ENCODE peak calls at places on chromosomes 3 and 15, in six cellular contexts. G is fibroblast of lung, M is GM12865, A is aorta, U is fibroblast of mammary gland, B is thoracic aorta. C is an unnamed sample.

GRCh38 chr3:112074616-112075497 is 11.3 kb upstream of the C3orf52 start:
- DNase-seq in B (no peak), U (peak), M (peak), G (peak), A (no peak), C (no peak)

GRCh38 chr3:33718595-33718907 is 497 bp upstream of the CLASP2 start:
- DNase-seq in U (no peak), B (no peak), A (no peak), M (no peak), G (no peak), C (no peak)

GRCh38 chr3:10957976-10958749 is 34.4 kb upstream of the SLC6A1 start:
- DNase-seq in M (no peak), A (no peak), U (no peak), G (no peak), B (no peak), C (no peak)

GRCh38 chr15:40108061-40108854 is 421 bp downstream of the BMF start:
- DNase-seq in A (peak), M (peak), B (peak), G (peak), U (peak), C (peak)

GRCh38 chr3:118817748-118818165 is 216.9 kb downstream of the IGSF11 start:
- DNase-seq in A (no peak), U (peak), M (peak), G (peak), B (no peak), C (no peak)

GRCh38 chr15:93007994-93008393 is 81.0 kb downstream of the RGMA start:
- DNase-seq in U (no peak), B (no peak), M (no peak), G (no peak), A (no peak), C (no peak)

GRCh38 chr3:190532626-190533155 is 18.8 kb downstream of the IL1RAP start:
- DNase-seq in U (no peak), M (no peak), G (no peak), A (no peak), B (no peak), C (no peak)

GRCh38 chr3:64631951-64632350 is 55.8 kb downstream of the ADAMTS9 start:
- DNase-seq in U (no peak), G (no peak), B (no peak), A (no peak), M (no peak), C (no peak)

GRCh38 chr3:108608750-108609149 is 19.2 kb downstream of the DZIP3 start:
- DNase-seq in G (no peak), M (no peak), A (no peak), U (no peak), B (no peak), C (no peak)
- H3K4me3 ChIP-seq in G (no peak), M (no peak), A (no peak), U (no peak), B (no peak), C (no peak)

GRCh38 chr15:31483053-31483923 is 156.7 kb downstream of the KLF13 start:
- DNase-seq in B (no peak), G (no peak), A (no peak), U (no peak), M (peak), C (no peak)
- H3K4me3 ChIP-seq in B (peak), G (no peak), A (no peak), U (no peak), M (peak), C (no peak)

GRCh38 chr3:57165637-57166036 is 484 bp upstream of the IL17RD start:
- DNase-seq in B (no peak), G (no peak), A (no peak), U (no peak), M (no peak), C (no peak)
- H3K4me3 ChIP-seq in B (peak), G (no peak), A (no peak), U (no peak), M (peak), C (no peak)

DNA sequence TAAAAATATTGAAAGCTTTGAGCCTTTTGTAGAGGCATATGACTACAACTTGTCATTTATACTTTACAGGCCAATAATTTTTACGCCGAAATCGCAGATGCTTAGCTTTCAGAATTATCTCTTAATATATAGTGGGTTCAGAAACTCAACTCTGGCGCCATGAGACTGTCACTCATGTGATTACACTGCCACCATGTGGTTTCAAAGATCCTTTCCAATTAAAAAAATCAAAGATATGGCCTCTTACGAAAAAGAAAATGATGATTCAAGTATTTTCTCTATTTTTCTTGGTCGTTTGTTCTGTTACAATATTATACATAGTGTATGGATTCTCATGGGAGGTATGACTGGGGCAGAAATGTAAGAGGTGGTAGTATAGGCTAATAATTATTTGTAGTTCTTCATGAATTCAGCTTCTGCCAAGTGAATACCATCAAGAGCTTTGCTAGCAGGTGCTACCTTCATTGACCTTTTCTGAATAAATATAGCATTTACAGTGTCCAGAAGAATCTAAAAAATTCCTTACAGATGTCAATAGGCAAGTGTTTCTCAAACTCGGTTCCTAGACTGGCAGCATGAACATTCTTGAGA is 751.7 kb upstream of the GOLIM4 start:
- DNase-seq in A (no peak), G (peak), M (peak), B (no peak), U (peak), C (no peak)
- H3K4me3 ChIP-seq in A (no peak), G (no peak), M (no peak), B (peak), U (no peak), C (no peak)

GRCh38 chr15:60840306-60840702 is 361.4 kb upstream of the ICE2 start:
- DNase-seq in M (no peak), U (peak), B (no peak), A (no peak), G (no peak), C (no peak)
- H3K4me3 ChIP-seq in M (no peak), U (no peak), B (no peak), A (no peak), G (no peak), C (no peak)

DNA sequence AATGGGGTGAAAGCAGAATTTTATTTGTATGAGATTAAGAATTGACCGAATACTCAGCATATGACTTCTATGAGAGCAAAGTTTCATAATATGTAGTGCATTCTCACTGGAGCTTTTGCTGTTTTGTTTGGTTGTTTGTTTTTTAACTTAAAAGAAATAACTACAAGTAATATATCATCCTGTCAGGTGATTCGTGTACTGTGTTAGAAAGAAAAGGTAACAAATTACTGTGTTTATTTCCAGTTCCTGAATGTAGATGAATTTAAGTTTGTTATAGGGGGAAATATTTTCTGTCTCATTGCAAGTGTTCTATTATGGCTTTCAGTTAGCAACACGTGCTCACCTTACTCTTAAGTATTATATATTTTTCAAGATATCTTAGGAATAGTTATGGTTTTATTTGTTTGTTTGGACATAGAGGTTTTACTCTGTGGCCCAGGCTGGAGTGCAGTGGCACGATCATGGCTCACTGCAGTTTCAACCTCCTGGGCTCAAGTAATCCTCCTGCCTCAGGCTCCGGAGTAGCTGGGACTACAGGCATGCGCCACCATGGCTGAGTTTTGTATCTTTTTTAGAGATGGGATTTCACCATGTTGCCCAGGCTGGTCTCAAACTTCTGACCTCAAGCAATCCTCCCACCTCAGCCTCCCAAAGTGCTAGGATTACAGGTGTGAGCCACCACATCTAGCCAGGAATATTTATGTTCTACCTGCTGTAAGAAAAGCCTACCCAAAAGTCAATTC is 125.4 kb downstream of the FNDC3B start:
- DNase-seq in U (no peak), B (no peak), M (no peak), A (no peak), G (no peak), C (no peak)
- H3K4me3 ChIP-seq in U (no peak), B (no peak), M (no peak), A (no peak), G (no peak), C (no peak)

GRCh38 chr15:42093966-42094365 is 396 bp downstream of the PLA2G4D start:
- DNase-seq in U (no peak), B (no peak), A (no peak), M (no peak), G (no peak), C (no peak)
- H3K4me3 ChIP-seq in U (no peak), B (no peak), A (no peak), M (no peak), G (no peak), C (no peak)

GRCh38 chr3:39384665-39385000 is 1.5 kb downstream of the SLC25A38 start:
- DNase-seq in M (no peak), G (no peak), U (no peak), A (no peak), B (no peak), C (no peak)
- H3K4me3 ChIP-seq in M (peak), G (peak), U (peak), A (peak), B (peak), C (peak)

C was measured in ovary.